ENCODE peak calls at places on chromosomes 5 and 9, in eight cellular contexts. S is ELR; F is T-helper 1 cell; K is mucosa of gallbladder; W is cerebellar cortex; Q is CD8-positive, alpha-beta memory T cell; C is HEK293T; M is naive thymus-derived CD8-positive, alpha-beta T cell. R is an unnamed sample.

GRCh38 chr5:140806834-140807775 is at the start of gene PCDHA4:
- DNase-seq in S (peak; percentile 14), F (no peak), K (peak; percentile 34), W (peak; percentile 64), Q (no peak), C (no peak), M (no peak), R (no peak)

GRCh38 chr5:2847608-2848007 is 96.1 kb upstream of the IRX2 start:
- DNase-seq in S (no peak), F (no peak), K (no peak), W (no peak), Q (no peak), C (no peak), M (no peak), R (no peak)

GRCh38 chr9:136777359-136777758 is 13.0 kb upstream of the LCN15 start:
- DNase-seq in S (no peak), F (no peak), K (no peak), W (no peak), Q (no peak), C (no peak), M (no peak), R (no peak)

GRCh38 chr5:132807163-132807838 is 5.8 kb upstream of the SOWAHA start:
- DNase-seq in S (peak; percentile 39), F (no peak), K (peak; percentile 87), W (no peak), Q (no peak), C (peak; percentile 39), M (no peak), R (no peak)

GRCh38 chr9:127180457-127181314 is 58.3 kb upstream of the ANGPTL2 start:
- DNase-seq in S (no peak), F (no peak), K (no peak), W (peak; percentile 66), Q (no peak), C (no peak), M (no peak), R (no peak)

GRCh38 chr5:108258001-108258400 is 123.9 kb downstream of the FBXL17 start:
- DNase-seq in S (peak; percentile 5), F (no peak), K (no peak), W (no peak), Q (no peak), C (no peak), M (no peak), R (no peak)

GRCh38 chr9:15512889-15513288 is 2.1 kb upstream of the PSIP1 start:
- DNase-seq in S (no peak), F (no peak), K (no peak), W (no peak), Q (no peak), C (no peak), M (no peak), R (no peak)

GRCh38 chr5:126723643-126724042 is 53.3 kb upstream of the LMNB1 start:
- DNase-seq in S (no peak), F (no peak), K (no peak), W (no peak), Q (no peak), C (no peak), M (no peak), R (no peak)

GRCh38 chr5:158563774-158564390 is 535.8 kb downstream of the EBF1 start:
- DNase-seq in S (no peak), F (no peak), K (no peak), W (no peak), Q (no peak), C (no peak), M (no peak), R (no peak)

GRCh38 chr5:157546456-157547100 is 29.0 kb downstream of the ADAM19 start:
- DNase-seq in S (no peak), F (no peak), K (no peak), W (no peak), Q (no peak), C (no peak), M (no peak), R (no peak)

GRCh38 chr5:146357125-146357524 is 18.5 kb downstream of the POU4F3 start:
- DNase-seq in S (no peak), F (no peak), K (no peak), W (no peak), Q (no peak), C (no peak), M (no peak), R (no peak)

GRCh38 chr9:121398374-121398773 is 28.3 kb upstream of the STOM start:
- DNase-seq in S (peak; percentile 99), F (no peak), K (no peak), W (no peak), Q (no peak), C (no peak), M (no peak), R (no peak)

R was measured in glomerular endothelial cell.